ENCODE peak calls at places on chromosome 21, in ten cellular contexts. H is brain microvascular endothelial cell; A is activated gamma-delta T cell treated with anti-CD3 and anti-CD28 coated beads, Interleukin-2, amount 50 U/mL, for 16 hours; F is transverse colon; M is activated naive CD4-positive, alpha-beta T cell treated with Interleukin-2 at 50 U/mL for 16 hours; Z is NCI-H1436; V is tibial nerve; X is HT-29; O is astrocyte; C is stimulated activated CD8-positive, alpha-beta memory T cell treated with anti-CD3 and anti-CD28 coated beads, Interleukin-12 subunit alpha, Interleukin-12 subunit beta, amount 100 ng/mL, for 1 hour. B is an unnamed sample.

GRCh38 chr21:45542242-45542666 is at the start of gene SLC19A1:
- DNase-seq in H (no peak), A (peak; percentile 48), F (peak; percentile 78), M (peak; percentile 78), Z (peak; percentile 53), V (no peak), X (peak; percentile 38), O (no peak), C (peak; percentile 48), B (no peak)

GRCh38 chr21:39141502-39141901 is 41.7 kb downstream of the PSMG1 start:
- DNase-seq in H (no peak), A (no peak), F (peak; percentile 30), M (no peak), Z (no peak), V (no peak), X (no peak), O (peak; percentile 45), C (no peak), B (peak; percentile 88)

GRCh38 chr21:39663742-39664492 is 51.2 kb downstream of the B3GALT5 start:
- DNase-seq in H (no peak), A (no peak), F (no peak), M (no peak), Z (no peak), V (no peak), X (no peak), O (no peak), C (no peak), B (no peak)

GRCh38 chr21:43572443-43572842 is 86.8 kb downstream of the HSF2BP start:
- DNase-seq in H (no peak), A (no peak), F (no peak), M (no peak), Z (no peak), V (no peak), X (no peak), O (no peak), C (no peak), B (no peak)

GRCh38 chr21:43727571-43728466 is 8.9 kb downstream of the PDXK start:
- DNase-seq in H (no peak), A (no peak), F (no peak), M (no peak), Z (no peak), V (no peak), X (peak; percentile 48), O (no peak), C (no peak), B (peak; percentile 45)

GRCh38 chr21:44425307-44425894 is 29.9 kb upstream of the LRRC3 start:
- DNase-seq in H (no peak), A (no peak), F (no peak), M (no peak), Z (peak; percentile 80), V (peak; percentile 9), X (no peak), O (no peak), C (no peak), B (no peak)

GRCh38 chr21:14890141-14890540 is 174.7 kb downstream of the NRIP1 start:
- DNase-seq in H (no peak), A (no peak), F (no peak), M (no peak), Z (no peak), V (no peak), X (no peak), O (no peak), C (no peak), B (no peak)

GRCh38 chr21:21436012-21436545 is 437.9 kb downstream of the NCAM2 start:
- DNase-seq in H (no peak), A (no peak), F (no peak), M (no peak), Z (no peak), V (no peak), X (no peak), O (peak; percentile 61), C (no peak), B (no peak)

GRCh38 chr21:42145569-42146250 is 73.2 kb upstream of the ABCG1 start:
- DNase-seq in H (peak; percentile 34), A (peak; percentile 41), F (peak; percentile 66), M (peak; percentile 60), Z (peak; percentile 75), V (no peak), X (peak; percentile 41), O (peak; percentile 6), C (peak; percentile 55), B (no peak)

GRCh38 chr21:30710499-30710898 is 8.1 kb downstream of the KRTAP21-3 start:
- DNase-seq in H (no peak), A (no peak), F (no peak), M (peak; percentile 10), Z (no peak), V (no peak), X (no peak), O (no peak), C (no peak), B (no peak)

GRCh38 chr21:39082656-39083376 is 100.4 kb downstream of the PSMG1 start:
- DNase-seq in H (no peak), A (no peak), F (peak; percentile 41), M (no peak), Z (no peak), V (no peak), X (peak; percentile 78), O (no peak), C (no peak), B (no peak)

GRCh38 chr21:46024983-46025860 is 43.7 kb downstream of the COL6A1 start:
- DNase-seq in H (peak; percentile 68), A (no peak), F (no peak), M (no peak), Z (no peak), V (no peak), X (no peak), O (peak; percentile 85), C (no peak), B (no peak)

GRCh38 chr21:41439245-41439644 is 13.2 kb downstream of the MX1 start:
- DNase-seq in H (no peak), A (no peak), F (no peak), M (no peak), Z (no peak), V (no peak), X (peak; percentile 24), O (no peak), C (no peak), B (no peak)

GRCh38 chr21:46428987-46429710 is 29.5 kb upstream of the DIP2A start:
- DNase-seq in H (no peak), A (no peak), F (no peak), M (no peak), Z (no peak), V (no peak), X (no peak), O (no peak), C (no peak), B (no peak)

GRCh38 chr21:32403201-32403701 is 9.3 kb upstream of the EVA1C start:
- DNase-seq in H (peak; percentile 75), A (peak; percentile 32), F (peak; percentile 59), M (peak; percentile 51), Z (peak; percentile 58), V (no peak), X (peak; percentile 83), O (peak; percentile 42), C (peak; percentile 44), B (peak; percentile 44)

GRCh38 chr21:38376693-38377092 is 119.9 kb downstream of the KCNJ15 start:
- DNase-seq in H (no peak), A (no peak), F (no peak), M (no peak), Z (no peak), V (no peak), X (no peak), O (no peak), C (no peak), B (no peak)

GRCh38 chr21:38506606-38507331 is 8.5 kb upstream of the ERG start:
- DNase-seq in H (no peak), A (no peak), F (peak; percentile 61), M (no peak), Z (no peak), V (no peak), X (peak; percentile 20), O (no peak), C (no peak), B (no peak)

GRCh38 chr21:35643176-35643575 is 417.1 kb downstream of the SETD4 start:
- DNase-seq in H (no peak), A (no peak), F (no peak), M (no peak), Z (no peak), V (no peak), X (no peak), O (peak; percentile 42), C (no peak), B (no peak)

GRCh38 chr21:36743008-36743407 is 44.1 kb downstream of the SIM2 start:
- DNase-seq in H (no peak), A (no peak), F (no peak), M (no peak), Z (no peak), V (no peak), X (no peak), O (no peak), C (no peak), B (no peak)

GRCh38 chr21:38350681-38351080 is 93.9 kb downstream of the KCNJ15 start:
- DNase-seq in H (no peak), A (no peak), F (no peak), M (no peak), Z (no peak), V (no peak), X (no peak), O (no peak), C (no peak), B (no peak)

GRCh38 chr21:45524756-45525152 is 17.5 kb downstream of the SLC19A1 start:
- DNase-seq in H (no peak), A (no peak), F (no peak), M (no peak), Z (no peak), V (no peak), X (no peak), O (no peak), C (no peak), B (no peak)

GRCh38 chr21:39581414-39581813 is 31.3 kb upstream of the B3GALT5 start:
- DNase-seq in H (no peak), A (no peak), F (no peak), M (no peak), Z (no peak), V (no peak), X (no peak), O (no peak), C (no peak), B (no peak)

GRCh38 chr21:35222541-35222941 is 173.4 kb upstream of the RUNX1 start:
- DNase-seq in H (no peak), A (peak; percentile 11), F (no peak), M (peak; percentile 16), Z (no peak), V (no peak), X (no peak), O (no peak), C (no peak), B (no peak)

GRCh38 chr21:37915941-37916794 is at the start of gene KCNJ6:
- DNase-seq in H (peak; percentile 25), A (no peak), F (no peak), M (no peak), Z (peak; percentile 61), V (no peak), X (no peak), O (peak; percentile 17), C (no peak), B (peak; percentile 51)

GRCh38 chr21:33020558-33021100 is 5.1 kb upstream of the OLIG2 start:
- DNase-seq in H (no peak), A (no peak), F (no peak), M (no peak), Z (no peak), V (no peak), X (no peak), O (no peak), C (no peak), B (no peak)

GRCh38 chr21:42393443-42393950 is 2.4 kb downstream of the TMPRSS3 start:
- DNase-seq in H (no peak), A (no peak), F (no peak), M (no peak), Z (no peak), V (no peak), X (no peak), O (no peak), C (no peak), B (no peak)

GRCh38 chr21:42248241-42248640 is 29.3 kb downstream of the ABCG1 start:
- DNase-seq in H (no peak), A (no peak), F (no peak), M (no peak), Z (no peak), V (no peak), X (no peak), O (no peak), C (no peak), B (no peak)

GRCh38 chr21:34986561-34987533 is 62.3 kb downstream of the RUNX1 start:
- DNase-seq in H (peak; percentile 91), A (peak; percentile 57), F (no peak), M (peak; percentile 81), Z (no peak), V (no peak), X (peak; percentile 46), O (peak; percentile 97), C (peak; percentile 46), B (no peak)